ENCODE peak calls at places on chromosomes 3 and 15, in five cellular contexts. K is choroid plexus epithelial cell; F is stimulated activated CD8-positive, alpha-beta memory T cell treated with anti-CD3 and anti-CD28 coated beads, Interleukin-7, amount 100 ng/mL, for 1 hour; J is hypothalamus; C is NCI-H1694 treated with DMSO at 0.1 percent for 48 hours. R is an unnamed sample.
A peak's percentile ranks its signal among the peaks of the same experiment; 100 is the strongest.

GRCh38 chr3:161142486-161142885 is 37.3 kb upstream of the B3GALNT1 start:
- DNase-seq in K (peak; percentile 13), F (no peak), J (no peak), C (no peak), R (no peak)

GRCh38 chr15:44712108-44713005 is 1.0 kb downstream of the B2M start:
- DNase-seq in K (peak; percentile 93), F (no peak), J (peak; percentile 42), C (peak; percentile 12), R (peak; percentile 92)

GRCh38 chr15:39828374-39828931 is 45.8 kb upstream of the FSIP1 start:
- DNase-seq in K (peak; percentile 97), F (no peak), J (no peak), C (no peak), R (peak; percentile 76)

GRCh38 chr3:184129012-184129411 is 6.1 kb upstream of the EIF2B5 start:
- DNase-seq in K (peak; percentile 66), F (no peak), J (no peak), C (peak; percentile 9), R (peak; percentile 45)

GRCh38 chr3:114299421-114299820 is 5.6 kb downstream of the TIGIT start:
- DNase-seq in K (peak; percentile 46), F (no peak), J (no peak), C (peak; percentile 4), R (no peak)

GRCh38 chr15:76999996-77000395 is 5.1 kb downstream of the PSTPIP1 start:
- DNase-seq in K (no peak), F (no peak), J (no peak), C (no peak), R (no peak)

GRCh38 chr15:42097018-42097417 is 2.7 kb upstream of the PLA2G4D start:
- DNase-seq in K (no peak), F (no peak), J (no peak), C (no peak), R (no peak)

GRCh38 chr15:60994842-60995495 is 234.1 kb downstream of the RORA start:
- DNase-seq in K (no peak), F (no peak), J (no peak), C (peak; percentile 7), R (no peak)

GRCh38 chr3:155548194-155548593 is 196.7 kb downstream of the PLCH1 start:
- DNase-seq in K (peak; percentile 1), F (no peak), J (no peak), C (no peak), R (peak; percentile 30)

GRCh38 chr3:124542483-124542882 is 187.8 kb upstream of the UMPS start:
- DNase-seq in K (no peak), F (no peak), J (no peak), C (no peak), R (no peak)

GRCh38 chr3:55243686-55244085 is 243.4 kb downstream of the WNT5A start:
- DNase-seq in K (no peak), F (no peak), J (no peak), C (no peak), R (no peak)

GRCh38 chr15:79265167-79265566 is 17.4 kb upstream of the ANKRD34C start:
- DNase-seq in K (no peak), F (no peak), J (no peak), C (no peak), R (no peak)

GRCh38 chr3:142888484-142889262 is at the start of gene PCOLCE2:
- DNase-seq in K (no peak), F (no peak), J (no peak), C (peak; percentile 71), R (peak; percentile 9)

GRCh38 chr3:53155763-53156162 is 5.2 kb upstream of the PRKCD start:
- DNase-seq in K (no peak), F (no peak), J (no peak), C (no peak), R (no peak)

GRCh38 chr15:84714816-84715215 is 1.1 kb downstream of the SEC11A start:
- DNase-seq in K (no peak), F (no peak), J (no peak), C (no peak), R (no peak)

GRCh38 chr3:52501046-52501445 is 5.9 kb downstream of the STAB1 start:
- DNase-seq in K (no peak), F (no peak), J (no peak), C (no peak), R (no peak)

GRCh38 chr15:78811124-78811824 is at the start of gene ADAMTS7:
- DNase-seq in K (peak; percentile 76), F (peak; percentile 7), J (peak; percentile 20), C (no peak), R (peak; percentile 80)

GRCh38 chr3:50303038-50303815 is at the start of gene HYAL1:
- DNase-seq in K (no peak), F (no peak), J (no peak), C (no peak), R (no peak)

GRCh38 chr3:54891540-54891897 is 36.3 kb downstream of the LRTM1 start:
- DNase-seq in K (peak; percentile 98), F (no peak), J (peak; percentile 25), C (no peak), R (peak; percentile 95)

GRCh38 chr15:34271493-34271892 is 46.7 kb downstream of the EMC4 start:
- DNase-seq in K (peak; percentile 84), F (no peak), J (no peak), C (no peak), R (peak; percentile 65)

GRCh38 chr3:197942956-197943556 is 6.9 kb upstream of the RPL35A start:
- DNase-seq in K (peak; percentile 71), F (no peak), J (no peak), C (peak; percentile 63), R (peak; percentile 65)

GRCh38 chr3:37891227-37891626 is 29.5 kb downstream of the CTDSPL start:
- DNase-seq in K (no peak), F (no peak), J (no peak), C (no peak), R (no peak)

GRCh38 chr15:38526158-38526557 is 38.5 kb downstream of the RASGRP1 start:
- DNase-seq in K (no peak), F (no peak), J (no peak), C (no peak), R (no peak)

GRCh38 chr3:67292356-67293225 is 294.5 kb downstream of the KBTBD8 start:
- DNase-seq in K (peak; percentile 3), F (no peak), J (no peak), C (no peak), R (no peak)

GRCh38 chr3:33424606-33425453 is 15.4 kb downstream of the UBP1 start:
- DNase-seq in K (no peak), F (no peak), J (no peak), C (no peak), R (no peak)

GRCh38 chr3:34947849-34948248 is 691.5 kb upstream of the ARPP21 start:
- DNase-seq in K (peak; percentile 67), F (no peak), J (no peak), C (no peak), R (peak; percentile 15)

GRCh38 chr3:46981932-46982471 is 2.5 kb downstream of the NBEAL2 start:
- DNase-seq in K (no peak), F (no peak), J (no peak), C (no peak), R (no peak)

GRCh38 chr3:113086506-113087461 is 96.0 kb downstream of the GTPBP8 start:
- DNase-seq in K (no peak), F (no peak), J (no peak), C (no peak), R (no peak)

GRCh38 chr3:50139718-50140423 is 15.3 kb upstream of the SEMA3F start:
- DNase-seq in K (no peak), F (no peak), J (no peak), C (peak; percentile 10), R (no peak)

R was measured in mesenchymal stem cell.